ENCODE peak calls at places on chromosomes 3 and 15, in seven cellular contexts. F, H, X, D, K, O and T are unnamed samples.

GRCh38 chr3:169668957-169669681 is 5.6 kb upstream of the MECOM start:
- DNase-seq in F (peak; percentile 80), H (peak; percentile 87), X (no peak), D (no peak), K (peak; percentile 38), O (peak; percentile 93), T (no peak)

GRCh38 chr3:105233056-105233455 is 133.7 kb upstream of the ALCAM start:
- DNase-seq in F (no peak), H (no peak), X (no peak), D (no peak), K (no peak), O (no peak), T (no peak)

GRCh38 chr3:136920904-136921649 is 36.7 kb upstream of the IL20RB start:
- DNase-seq in F (no peak), H (no peak), X (no peak), D (no peak), K (no peak), O (no peak), T (no peak)

GRCh38 chr3:151166161-151166560 is 36.9 kb downstream of the GPR171 start:
- DNase-seq in F (no peak), H (no peak), X (no peak), D (no peak), K (no peak), O (no peak), T (no peak)

GRCh38 chr3:9279959-9280358 is 30.5 kb upstream of the SRGAP3 start:
- DNase-seq in F (no peak), H (no peak), X (no peak), D (no peak), K (no peak), O (peak; percentile 28), T (no peak)

GRCh38 chr3:196440696-196441095 is 8.5 kb upstream of the UBXN7 start:
- DNase-seq in F (no peak), H (no peak), X (no peak), D (no peak), K (no peak), O (no peak), T (no peak)

GRCh38 chr3:42012378-42012934 is 50.6 kb upstream of the ULK4 start:
- DNase-seq in F (no peak), H (no peak), X (no peak), D (no peak), K (no peak), O (no peak), T (no peak)

GRCh38 chr3:47444103-47444502 is 31.6 kb downstream of the SCAP start:
- DNase-seq in F (no peak), H (no peak), X (no peak), D (no peak), K (no peak), O (no peak), T (peak; percentile 28)

GRCh38 chr3:127606086-127606805 is 8.0 kb downstream of the MCM2 start:
- DNase-seq in F (no peak), H (no peak), X (no peak), D (no peak), K (no peak), O (no peak), T (no peak)

GRCh38 chr15:91974321-91974720 is 120.8 kb downstream of the SLCO3A1 start:
- DNase-seq in F (no peak), H (no peak), X (no peak), D (no peak), K (no peak), O (no peak), T (no peak)

GRCh38 chr3:55296035-55296434 is 191.1 kb downstream of the WNT5A start:
- DNase-seq in F (no peak), H (no peak), X (no peak), D (no peak), K (no peak), O (no peak), T (no peak)

GRCh38 chr3:160564205-160564922 is 1.0 kb downstream of the KPNA4 start:
- DNase-seq in F (peak; percentile 25), H (no peak), X (no peak), D (no peak), K (no peak), O (peak; percentile 48), T (no peak)

GRCh38 chr15:62115847-62116246 is 49.1 kb downstream of the C2CD4A start:
- DNase-seq in F (no peak), H (no peak), X (no peak), D (no peak), K (no peak), O (no peak), T (no peak)

GRCh38 chr3:194667363-194667762 is 4.6 kb downstream of the LSG1 start:
- DNase-seq in F (no peak), H (no peak), X (no peak), D (peak; percentile 14), K (no peak), O (no peak), T (no peak)

GRCh38 chr15:96334017-96334704 is 3.7 kb downstream of the NR2F2 start:
- DNase-seq in F (peak; percentile 13), H (peak; percentile 63), X (no peak), D (peak; percentile 90), K (no peak), O (peak; percentile 46), T (no peak)

GRCh38 chr3:192825657-192826200 is 91.9 kb downstream of the MB21D2 start:
- DNase-seq in F (peak; percentile 9), H (no peak), X (no peak), D (no peak), K (no peak), O (no peak), T (peak; percentile 29)

GRCh38 chr3:116920836-116921596 is 211.4 kb downstream of the TUSC7 start:
- DNase-seq in F (no peak), H (no peak), X (no peak), D (no peak), K (no peak), O (no peak), T (no peak)

GRCh38 chr15:97072560-97072959 is 742.1 kb downstream of the NR2F2 start:
- DNase-seq in F (no peak), H (no peak), X (no peak), D (no peak), K (no peak), O (no peak), T (no peak)

GRCh38 chr3:51398595-51399310 is 7.7 kb downstream of the RBM15B start:
- DNase-seq in F (no peak), H (no peak), X (no peak), D (no peak), K (no peak), O (no peak), T (no peak)

DNA sequence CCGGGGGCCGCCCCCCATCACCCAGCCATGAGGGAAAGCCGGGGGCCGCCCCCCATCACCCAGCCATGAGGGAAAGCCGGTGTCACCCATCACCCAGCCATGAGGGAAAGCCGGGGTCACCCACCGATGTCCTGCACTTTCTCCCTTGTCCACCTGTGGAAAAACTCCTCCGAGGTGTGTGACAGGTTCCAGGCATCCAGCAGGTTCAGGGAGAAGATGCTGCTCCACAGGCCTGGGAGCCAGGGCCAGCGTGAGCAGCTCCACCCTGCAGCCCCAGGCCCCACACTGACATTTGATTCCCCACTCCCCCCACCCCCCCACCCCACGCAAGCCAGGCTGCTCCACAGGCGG is 15.5 kb upstream of the EHD4 start:
- DNase-seq in F (no peak), H (no peak), X (no peak), D (no peak), K (no peak), O (no peak), T (no peak)
- H3K4me1 ChIP-seq in F (no peaks in the 10 kb centered on the region), H (no peaks in the 10 kb centered on the region), X (no peaks in the 10 kb centered on the region), D (no peaks in the 10 kb centered on the region), K (no peaks in the 10 kb centered on the region), O (peaks cover 8% of the 10 kb centered on the region), T (no peaks in the 10 kb centered on the region)

DNA sequence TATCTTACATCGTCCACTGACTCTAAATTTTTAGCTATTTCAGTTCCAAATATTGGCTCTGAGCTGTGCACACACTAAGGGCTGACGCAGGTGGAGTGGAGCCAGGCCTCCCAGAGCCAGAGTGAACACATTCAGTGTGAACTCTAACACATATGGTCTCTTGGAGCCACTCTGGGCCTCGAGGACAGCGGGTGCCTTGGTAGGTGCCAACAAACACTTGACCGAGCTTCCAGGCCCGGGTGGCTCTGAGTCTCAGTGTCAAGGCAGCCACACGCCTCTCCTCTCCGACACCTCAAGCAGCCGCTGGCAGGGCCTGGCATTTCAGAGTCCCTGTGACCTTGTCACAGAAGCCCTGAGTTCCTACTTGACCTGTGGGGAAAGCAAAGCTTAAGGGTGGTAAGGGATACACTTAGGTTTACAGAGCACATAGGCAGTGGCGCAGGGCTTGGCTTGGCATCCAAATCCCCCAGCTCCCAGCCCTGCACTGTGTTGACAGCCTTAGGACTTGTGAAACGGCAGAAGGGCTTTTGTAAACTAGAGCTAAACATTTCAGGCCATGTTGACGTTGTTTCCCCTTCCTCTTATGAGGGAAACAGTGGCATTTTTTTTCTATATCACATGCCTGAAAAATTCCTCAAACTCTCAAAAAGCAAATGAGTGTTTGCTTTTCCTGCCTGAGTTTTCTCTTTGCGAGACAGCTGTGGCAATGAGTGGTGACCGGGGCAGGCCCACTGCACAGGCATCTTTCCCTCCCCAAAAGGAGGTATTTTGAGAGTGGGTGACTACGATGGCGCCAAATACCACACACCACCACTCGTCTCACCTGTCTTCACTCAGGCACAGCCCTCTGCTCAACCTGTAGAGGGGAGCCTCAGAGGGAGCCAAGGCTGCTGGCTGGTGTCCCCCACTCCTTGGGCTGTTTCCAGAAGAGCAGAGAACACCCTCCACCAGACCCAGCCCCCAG is 60.8 kb downstream of the DAPK2 start:
- DNase-seq in F (no peak), H (no peak), X (no peak), D (no peak), K (no peak), O (no peak), T (no peak)
- TF ChIP-seq POLR2AphosphoS5 in F (no peak), H (no peak), X (no peak), D (no peak), K (no peak), O (no peak), T (no peak)

DNA sequence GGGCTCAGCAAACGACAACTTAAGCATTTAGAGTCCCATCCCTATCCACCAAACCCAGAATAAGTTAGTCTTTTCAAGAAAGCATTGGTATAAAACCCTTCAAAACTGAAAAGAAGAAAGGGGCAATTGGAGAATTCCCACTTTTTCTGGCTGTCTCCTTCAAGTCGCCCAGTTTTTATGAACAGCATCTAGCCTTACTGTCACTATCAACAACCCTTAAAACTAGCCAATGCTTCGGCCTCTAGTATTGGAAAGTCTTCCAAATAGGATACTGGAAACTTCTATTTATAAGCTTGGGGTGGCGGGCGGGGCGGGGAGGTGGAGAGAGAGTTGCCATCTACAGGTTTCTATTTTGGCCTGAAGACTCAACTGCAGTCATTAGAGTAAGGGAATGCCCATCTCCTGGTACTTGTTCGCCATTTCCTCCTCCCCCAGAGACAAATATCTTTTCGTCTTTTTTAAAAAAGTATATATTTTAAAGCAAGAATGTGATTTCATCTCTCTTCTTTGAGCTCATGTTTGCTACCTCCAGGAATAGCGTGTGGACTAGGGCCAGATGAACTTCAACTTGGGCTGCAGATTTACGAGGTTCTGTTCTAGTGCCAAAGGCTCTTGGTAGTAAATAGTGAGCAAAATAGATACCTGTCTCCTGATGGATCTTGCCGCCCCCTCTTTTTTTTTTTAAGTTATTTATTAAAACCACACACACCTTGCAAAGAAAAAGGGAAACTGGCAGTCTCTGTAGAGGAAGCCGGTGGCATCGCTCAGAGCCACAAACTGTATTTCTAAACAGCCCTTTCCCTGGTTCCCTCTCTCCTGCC is 2.7 kb downstream of the BCL6 start:
- DNase-seq in F (peak; percentile 39), H (no peak), X (no peak), D (no peak), K (no peak), O (no peak), T (no peak)
- H3K4me3 ChIP-seq in F (peak overlapping the region; percentile 71), H (peak overlapping the region; percentile 88), X (peak overlapping the region; percentile 60), D (peak overlapping the region; percentile 79), K (no peak overlapping the region), O (peak overlapping the region; percentile 83), T (peak overlapping the region; percentile 73)

GRCh38 chr3:120457827-120458226 is 7.0 kb upstream of the FSTL1 start:
- DNase-seq in F (no peak), H (no peak), X (no peak), D (no peak), K (no peak), O (no peak), T (no peak)
- H3K4me1 ChIP-seq in F (no peaks in the 10 kb centered on the region), H (no peaks in the 10 kb centered on the region), X (no peaks in the 10 kb centered on the region), D (peaks cover 20% of the 10 kb centered on the region), K (no peaks in the 10 kb centered on the region), O (peaks cover 11% of the 10 kb centered on the region), T (no peaks in the 10 kb centered on the region)